ENCODE peak calls at places on chromosomes 5 and 9, in six cellular contexts. Z, C, F, T, P and M are unnamed samples.

GRCh38 chr5:129593525-129593924 is 133.4 kb downstream of the ADAMTS19 start:
- DNase-seq in Z (no peak), C (no peak), F (no peak), T (no peak), P (no peak), M (no peak)

GRCh38 chr5:139104577-139105271 is 93.4 kb downstream of the SIL1 start:
- DNase-seq in Z (peak), C (peak), F (no peak), T (peak), P (peak), M (no peak)

GRCh38 chr5:170650850-170651249 is 132.7 kb upstream of the GABRP start:
- DNase-seq in Z (no peak), C (no peak), F (no peak), T (no peak), P (no peak), M (no peak)

GRCh38 chr5:136375920-136376319 is 10.6 kb upstream of the TRPC7 start:
- DNase-seq in Z (no peak), C (no peak), F (peak), T (no peak), P (no peak), M (no peak)

GRCh38 chr5:135242021-135242480 is 157.0 kb downstream of the MACROH2A1 start:
- DNase-seq in Z (no peak), C (peak), F (no peak), T (no peak), P (peak), M (peak)

GRCh38 chr5:54668096-54668495 is 150.5 kb downstream of the SNX18 start:
- DNase-seq in Z (no peak), C (no peak), F (no peak), T (no peak), P (no peak), M (no peak)

GRCh38 chr5:105587963-105588662 is 2025.5 kb upstream of the NUDT12 start:
- DNase-seq in Z (no peak), C (no peak), F (no peak), T (no peak), P (no peak), M (no peak)

GRCh38 chr5:94777163-94777885 is 158.9 kb downstream of the SLF1 start:
- DNase-seq in Z (no peak), C (no peak), F (no peak), T (no peak), P (no peak), M (no peak)

GRCh38 chr9:83280259-83280658 is 217.3 kb upstream of the RASEF start:
- DNase-seq in Z (no peak), C (peak), F (no peak), T (no peak), P (no peak), M (no peak)

GRCh38 chr5:4295663-4296339 is 700.2 kb downstream of the IRX1 start:
- DNase-seq in Z (no peak), C (no peak), F (no peak), T (no peak), P (no peak), M (no peak)

GRCh38 chr5:143600396-143601075 is 197.1 kb upstream of the NR3C1 start:
- DNase-seq in Z (no peak), C (peak), F (no peak), T (no peak), P (no peak), M (no peak)

GRCh38 chr5:162786234-162786633 is 651.2 kb upstream of the CCNG1 start:
- DNase-seq in Z (no peak), C (no peak), F (no peak), T (no peak), P (no peak), M (no peak)

GRCh38 chr9:104923740-104924139 is 4.2 kb downstream of the ABCA1 start:
- DNase-seq in Z (no peak), C (no peak), F (no peak), T (no peak), P (no peak), M (no peak)

GRCh38 chr5:131587541-131587940 is 47.5 kb downstream of the RAPGEF6 start:
- DNase-seq in Z (no peak), C (peak), F (no peak), T (no peak), P (no peak), M (no peak)

GRCh38 chr9:114193090-114193489 is 37.8 kb downstream of the COL27A1 start:
- DNase-seq in Z (no peak), C (no peak), F (no peak), T (no peak), P (no peak), M (no peak)

GRCh38 chr9:77980622-77981021 is 51.0 kb downstream of the GNAQ start:
- DNase-seq in Z (no peak), C (peak), F (no peak), T (no peak), P (peak), M (no peak)

GRCh38 chr5:90056911-90057705 is 352.4 kb downstream of the CETN3 start:
- DNase-seq in Z (no peak), C (no peak), F (no peak), T (no peak), P (no peak), M (no peak)

GRCh38 chr5:108101105-108101504 is 280.8 kb downstream of the FBXL17 start:
- DNase-seq in Z (no peak), C (peak), F (no peak), T (no peak), P (no peak), M (no peak)

GRCh38 chr9:17574342-17574741 is 4.5 kb upstream of the SH3GL2 start:
- DNase-seq in Z (no peak), C (no peak), F (no peak), T (no peak), P (no peak), M (no peak)

GRCh38 chr9:17580119-17580518 is 1.3 kb downstream of the SH3GL2 start:
- DNase-seq in Z (no peak), C (no peak), F (no peak), T (no peak), P (no peak), M (no peak)

GRCh38 chr9:17578911-17579793 is at the start of gene SH3GL2:
- DNase-seq in Z (no peak), C (peak), F (peak), T (peak), P (no peak), M (no peak)

GRCh38 chr9:17578577-17578910 is 322 bp upstream of the SH3GL2 start:
- DNase-seq in Z (no peak), C (no peak), F (no peak), T (no peak), P (no peak), M (no peak)
- H3K4me3 ChIP-seq in Z (peak), C (peak), F (peak), T (peak), P (peak), M (peak)

GRCh38 chr5:133317558-133317957 is 265.7 kb downstream of the HSPA4 start:
- DNase-seq in Z (no peak), C (no peak), F (no peak), T (no peak), P (no peak), M (no peak)
- H3K4me3 ChIP-seq in Z (no peak), C (no peak), F (no peak), T (no peak), P (no peak), M (no peak)

DNA sequence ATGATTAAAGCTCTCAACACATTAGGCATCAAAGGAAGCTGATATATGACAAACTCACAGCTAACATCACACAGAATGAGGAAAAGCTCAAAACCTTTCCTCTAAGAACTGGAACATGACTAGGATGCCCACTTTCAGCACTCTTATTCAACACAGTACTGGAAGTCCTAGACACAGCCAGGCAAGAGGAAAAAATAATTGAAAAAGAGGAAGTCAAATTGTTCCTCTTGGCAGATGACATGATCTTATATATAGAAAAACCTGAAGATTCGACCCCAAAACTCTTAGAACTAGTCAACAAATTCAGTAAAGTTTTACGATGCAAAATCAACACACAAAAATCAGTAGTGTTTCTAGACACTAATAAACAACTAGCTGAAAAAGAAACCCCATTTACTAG is 144.3 kb upstream of the NREP start:
- DNase-seq in Z (no peak), C (no peak), F (no peak), T (no peak), P (no peak), M (no peak)
- H3K4me3 ChIP-seq in Z (no peak), C (no peak), F (no peak), T (no peak), P (no peak), M (no peak)

DNA sequence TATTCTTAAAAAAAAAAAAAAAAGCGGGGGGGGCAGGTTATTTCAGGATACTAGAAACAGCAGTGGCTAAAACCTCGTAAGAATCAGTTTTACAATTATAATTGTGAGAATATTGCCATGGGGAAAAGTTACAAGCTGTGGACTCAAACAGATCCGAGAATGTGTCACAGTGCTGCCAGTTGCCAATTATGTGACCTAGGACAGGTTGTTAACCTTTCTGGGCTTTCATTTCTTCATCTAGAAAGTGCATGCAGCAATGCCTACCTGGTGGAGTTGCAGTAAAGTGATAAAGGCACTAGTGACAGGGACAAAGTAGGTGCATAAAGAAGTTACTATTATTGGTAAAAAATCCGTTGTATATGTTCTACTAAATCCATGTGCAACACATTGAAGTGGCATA is 75.8 kb downstream of the CDH6 start:
- DNase-seq in Z (no peak), C (no peak), F (no peak), T (no peak), P (no peak), M (no peak)
- H3K4me3 ChIP-seq in Z (no peak), C (no peak), F (no peak), T (no peak), P (no peak), M (no peak)

GRCh38 chr9:101030022-101030391 is 1.5 kb downstream of the PLPPR1 start:
- DNase-seq in Z (no peak), C (no peak), F (no peak), T (no peak), P (no peak), M (no peak)
- H3K4me3 ChIP-seq in Z (no peak), C (no peak), F (no peak), T (no peak), P (no peak), M (no peak)

GRCh38 chr9:128685022-128685332 is 4.0 kb upstream of the SET start:
- DNase-seq in Z (no peak), C (no peak), F (no peak), T (no peak), P (no peak), M (no peak)

GRCh38 chr9:128684065-128684324 is 5.0 kb upstream of the SET start:
- DNase-seq in Z (no peak), C (no peak), F (no peak), T (no peak), P (no peak), M (no peak)

GRCh38 chr9:128687453-128687852 is 1.6 kb upstream of the SET start:
- DNase-seq in Z (no peak), C (no peak), F (no peak), T (no peak), P (no peak), M (no peak)

GRCh38 chr9:128684325-128685021 is 4.5 kb upstream of the SET start:
- DNase-seq in Z (no peak), C (peak), F (peak), T (peak), P (no peak), M (no peak)

GRCh38 chr9:128685636-128686489 is 3.2 kb upstream of the SET start:
- DNase-seq in Z (no peak), C (no peak), F (no peak), T (no peak), P (no peak), M (no peak)
- H3K4me3 ChIP-seq in Z (no peak), C (no peak), F (no peak), T (no peak), P (no peak), M (no peak)

GRCh38 chr9:135502168-135502872 is 1.8 kb downstream of the MRPS2 start:
- DNase-seq in Z (no peak), C (no peak), F (no peak), T (no peak), P (no peak), M (no peak)
- H3K4me3 ChIP-seq in Z (no peak), C (no peak), F (no peak), T (peak), P (no peak), M (peak)